ENCODE peak calls at places on chromosomes 11 and 22, in nine cellular contexts. P is T-helper 17 cell, Z is upper lobe of right lung, Q is GM12892, T is amniotic stem cell, Y is AG10803, R is fibroblast of the aortic adventitia, D is uterus, U is fibroblast of the conjunctiva. H is an unnamed sample.

GRCh38 chr11:36447514-36447913 is 62.6 kb downstream of the TRAF6 start:
- DNase-seq in T (no peak), P (no peak), Q (no peak), R (no peak), Y (peak), Z (no peak), D (no peak), U (no peak), H (no peak)

GRCh38 chr11:82719316-82719715 is 14.3 kb downstream of the FAM181B start:
- DNase-seq in T (no peak), Q (no peak), Y (no peak), Z (no peak), U (no peak), R (no peak), P (no peak), D (no peak), H (no peak)

GRCh38 chr22:43643362-43643761 is 168.7 kb downstream of the EFCAB6 start:
- DNase-seq in U (no peak), Y (no peak), Z (no peak), R (no peak), T (no peak), D (no peak), Q (no peak), P (no peak), H (no peak)

GRCh38 chr11:71301858-71302533 is 49.6 kb upstream of the SHANK2 start:
- DNase-seq in Y (no peak), P (no peak), Q (no peak), T (no peak), U (no peak), R (no peak), Z (peak), D (no peak), H (no peak)

GRCh38 chr11:64998141-64998540 is 1.4 kb upstream of the BATF2 start:
- DNase-seq in Q (no peak), U (no peak), D (no peak), Z (no peak), P (no peak), R (no peak), T (no peak), Y (no peak), H (no peak)

GRCh38 chr11:109424893-109425292 is 2.9 kb downstream of the C11orf87 start:
- DNase-seq in Z (peak), Q (no peak), D (no peak), U (no peak), Y (no peak), T (no peak), P (no peak), R (no peak), H (no peak)

GRCh38 chr22:28015676-28016601 is 96.9 kb upstream of the PITPNB start:
- DNase-seq in D (peak), P (no peak), T (no peak), R (no peak), U (no peak), Y (peak), Q (no peak), Z (peak), H (no peak)

GRCh38 chr11:7281083-7281482 is 29.4 kb downstream of the SYT9 start:
- DNase-seq in Y (no peak), Z (no peak), P (no peak), R (no peak), Q (no peak), T (no peak), D (no peak), U (no peak), H (no peak)

GRCh38 chr22:16955678-16956210 is 52.3 kb downstream of the GAB4 start:
- DNase-seq in P (no peak), T (no peak), R (no peak), U (no peak), Y (no peak), D (no peak), Q (no peak), Z (no peak), H (no peak)

GRCh38 chr11:126459691-126460404 is 104.4 kb downstream of the ST3GAL4 start:
- DNase-seq in R (peak), Q (no peak), D (peak), U (peak), P (no peak), T (no peak), Z (no peak), Y (peak), H (no peak)

GRCh38 chr11:47179655-47179991 is 2.9 kb upstream of the ARFGAP2 start:
- DNase-seq in U (no peak), Q (peak), P (no peak), Z (no peak), D (no peak), R (peak), T (no peak), Y (peak), H (no peak)

GRCh38 chr11:35143509-35144102 is 4.6 kb downstream of the CD44 start:
- DNase-seq in R (no peak), D (no peak), U (no peak), P (no peak), Q (no peak), Y (no peak), Z (no peak), T (no peak), H (no peak)

H was measured in SIG-M5.